ENCODE peak calls at places on chromosome 6, in eight cellular contexts. H is B cell, O is A549, X is ascending aorta, F is BE2C, K is pancreas, Y is AG10803, J is PC-9. M is an unnamed sample.

GRCh38 chr6:67679566-67680296 is 955.4 kb upstream of the ADGRB3 start:
- DNase-seq in X (no peak), H (no peak), F (peak; percentile 27), J (no peak), K (no peak), O (no peak), Y (no peak), M (no peak)

GRCh38 chr6:136067731-136068341 is 182.3 kb downstream of the MTFR2 start:
- DNase-seq in H (no peak), X (no peak), K (no peak), O (no peak), Y (peak; percentile 76), J (peak; percentile 43), F (no peak), M (no peak)

GRCh38 chr6:137350857-137351256 is 131.7 kb upstream of the IFNGR1 start:
- DNase-seq in K (no peak), J (no peak), Y (no peak), H (no peak), F (no peak), O (no peak), X (no peak), M (no peak)

GRCh38 chr6:134746125-134746524 is 203.8 kb downstream of the ALDH8A1 start:
- DNase-seq in X (no peak), H (no peak), F (no peak), Y (no peak), O (no peak), K (no peak), J (no peak), M (no peak)

GRCh38 chr6:47238456-47238995 is 71.2 kb downstream of the TNFRSF21 start:
- DNase-seq in Y (no peak), J (no peak), F (peak; percentile 28), X (no peak), K (no peak), H (no peak), O (no peak), M (no peak)

GRCh38 chr6:57021086-57021720 is 25.3 kb upstream of the KIAA1586 start:
- DNase-seq in K (no peak), Y (peak; percentile 59), O (peak; percentile 42), J (no peak), H (peak; percentile 20), F (no peak), X (no peak), M (no peak)

GRCh38 chr6:35300848-35301247 is 3.2 kb downstream of the DEF6 start:
- DNase-seq in J (no peak), Y (no peak), K (no peak), H (no peak), O (no peak), X (no peak), F (no peak), M (no peak)

GRCh38 chr6:137783640-137784198 is 83.3 kb upstream of the TNFAIP3 start:
- DNase-seq in K (no peak), O (no peak), H (no peak), X (no peak), Y (no peak), F (no peak), J (no peak), M (no peak)

GRCh38 chr6:120894077-120894476 is 440.2 kb downstream of the TBC1D32 start:
- DNase-seq in F (no peak), O (no peak), H (no peak), X (no peak), Y (no peak), K (no peak), J (no peak), M (no peak)

GRCh38 chr6:135021310-135022049 is 33.1 kb downstream of the HBS1L start:
- DNase-seq in Y (no peak), F (no peak), O (no peak), H (no peak), J (no peak), X (no peak), K (no peak), M (no peak)

GRCh38 chr6:599946-600448 is 56.9 kb downstream of the HUS1B start:
- DNase-seq in Y (no peak), O (no peak), J (no peak), K (no peak), H (no peak), X (no peak), F (no peak), M (no peak)

GRCh38 chr6:131787079-131787478 is 20.7 kb upstream of the ENPP1 start:
- DNase-seq in J (no peak), K (no peak), X (no peak), H (no peak), F (no peak), O (no peak), Y (no peak), M (no peak)

GRCh38 chr6:169798764-169799473 is 47.5 kb downstream of the ERMARD start:
- DNase-seq in H (no peak), O (no peak), J (no peak), Y (no peak), X (no peak), F (no peak), K (no peak), M (no peak)

GRCh38 chr6:71349976-71350615 is 61.5 kb downstream of the OGFRL1 start:
- DNase-seq in F (no peak), K (no peak), J (no peak), Y (peak; percentile 81), O (no peak), X (no peak), H (no peak), M (no peak)

GRCh38 chr6:87932361-87932760 is 115.3 kb upstream of the SPACA1 start:
- DNase-seq in K (no peak), O (no peak), F (no peak), Y (no peak), X (no peak), H (no peak), J (no peak), M (no peak)

GRCh38 chr6:49933526-49933925 is 30.4 kb downstream of the DEFB114 start:
- DNase-seq in X (no peak), H (no peak), Y (no peak), F (no peak), K (no peak), J (no peak), O (no peak), M (no peak)

GRCh38 chr6:149129401-149130077 is 188.0 kb upstream of the TAB2 start:
- DNase-seq in J (peak; percentile 23), H (peak; percentile 21), F (no peak), K (no peak), O (no peak), Y (peak; percentile 88), X (no peak), M (no peak)

DNA sequence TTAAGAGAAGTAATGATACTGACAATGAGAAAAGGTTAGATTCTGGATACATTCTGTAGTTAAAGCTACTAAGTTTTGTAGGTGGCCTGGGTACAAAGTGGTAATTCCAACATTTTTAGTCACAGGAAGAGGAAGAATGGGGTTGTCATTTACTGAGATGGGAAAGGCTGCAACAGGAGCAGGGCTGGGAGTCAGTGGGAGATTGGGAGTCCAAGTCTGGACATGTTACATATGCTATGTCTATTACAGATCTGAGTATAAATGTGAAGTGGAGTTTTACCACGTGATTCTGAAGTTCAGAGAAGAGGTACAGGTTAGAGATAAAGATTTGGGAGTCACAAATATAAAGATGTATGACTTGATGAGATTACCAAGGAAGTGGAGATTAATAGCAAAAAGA is 116.2 kb downstream of the RWDD2A start:
- DNase-seq in J (no peak), K (no peak), O (no peak), X (no peak), Y (peak; percentile 4), H (no peak), F (no peak), M (no peak)
- TF ChIP-seq CTCF in J (no peak), K (no peak), O (no peak), X (no peak), Y (no peak), H (no peak), F (no peak), M (no peak)

DNA sequence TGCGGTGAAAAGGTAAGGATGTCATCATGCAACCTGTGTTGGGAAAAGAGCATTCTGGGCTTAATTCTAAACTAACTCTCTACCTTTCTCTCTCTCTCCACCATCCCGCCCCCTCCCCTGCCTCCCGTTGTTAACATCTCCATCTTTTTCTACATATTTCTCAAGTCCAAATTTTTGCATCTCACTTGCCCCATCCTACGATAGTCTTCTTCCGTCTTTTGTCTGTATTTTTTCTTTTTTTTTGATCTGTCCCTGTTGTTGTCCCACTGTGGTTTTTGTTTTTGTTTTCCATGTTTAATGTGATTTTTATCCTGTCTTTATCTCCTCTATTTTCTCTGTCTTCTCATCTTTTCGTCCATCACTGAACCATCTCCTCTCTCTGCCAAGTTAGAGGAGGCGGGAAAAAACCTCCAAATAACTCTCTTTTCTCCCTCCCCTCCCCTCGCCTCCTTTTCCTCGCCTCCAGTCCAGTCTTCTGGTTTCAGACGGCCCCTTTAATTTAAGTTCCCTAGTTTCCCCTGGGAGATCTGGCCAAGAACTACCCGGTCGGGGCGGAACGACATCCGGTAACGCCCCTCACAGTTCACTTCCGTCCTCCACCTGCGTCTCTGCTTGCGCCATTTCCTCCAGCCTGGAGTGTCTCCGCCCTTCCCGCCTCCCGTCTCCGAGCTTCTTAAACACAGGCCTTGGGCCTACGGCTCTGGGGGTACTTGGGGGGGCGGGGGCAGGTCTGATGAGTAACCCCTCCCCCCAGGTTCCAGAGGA is at the start of gene NFKBIL1:
- DNase-seq in Y (peak; percentile 98), F (peak; percentile 93), J (peak; percentile 89), X (peak; percentile 99), O (peak; percentile 97), K (peak; percentile 84), H (peak; percentile 93), M (peak; percentile 79)
- TF ChIP-seq CTCF in Y (no peak), F (no peak), J (peak; percentile 23), X (no peak), O (no peak), K (no peak), H (peak; percentile 50), M (peak; percentile 7)

DNA sequence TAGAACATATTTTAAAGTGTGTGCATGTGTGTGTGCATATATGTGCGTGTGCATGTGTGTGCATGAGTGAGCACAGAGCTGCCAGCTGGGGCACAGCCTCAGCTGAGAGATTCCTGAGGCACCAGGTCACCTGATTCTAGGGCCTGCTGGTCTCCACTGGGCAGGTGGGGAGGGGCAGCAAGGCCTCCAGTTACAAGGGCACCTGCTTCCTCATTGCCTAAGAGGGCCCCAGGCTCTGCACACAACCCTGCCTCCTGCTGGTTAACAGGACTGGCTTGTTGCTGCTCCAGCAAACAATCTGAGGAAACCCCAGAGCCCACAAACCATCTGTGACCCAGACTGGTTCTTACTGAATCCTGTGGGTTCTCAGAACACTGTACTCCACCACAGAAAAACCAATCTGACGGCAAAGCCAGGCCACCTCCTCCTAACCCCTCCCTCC is 22.9 kb upstream of the UBE2J1 start:
- DNase-seq in O (peak; percentile 62), Y (no peak), J (peak; percentile 61), H (peak; percentile 73), K (peak; percentile 65), F (peak; percentile 74), X (no peak), M (no peak)
- TF ChIP-seq CTCF in O (no peak), Y (peak; percentile 1), J (peak; percentile 42), H (peak; percentile 65), K (no peak), F (peak; percentile 64), X (no peak), M (peak; percentile 56)

GRCh38 chr6:7960141-7960540 is 49.6 kb upstream of the TXNDC5 start:
- DNase-seq in J (no peak), X (no peak), Y (no peak), F (no peak), O (no peak), K (no peak), H (no peak), M (no peak)

GRCh38 chr6:7959453-7959852 is 48.9 kb upstream of the TXNDC5 start:
- DNase-seq in J (no peak), F (no peak), K (no peak), O (no peak), X (no peak), Y (no peak), H (no peak), M (no peak)

GRCh38 chr6:7958464-7958863 is 47.9 kb upstream of the TXNDC5 start:
- DNase-seq in J (no peak), H (no peak), O (no peak), K (no peak), Y (no peak), F (no peak), X (no peak), M (no peak)

GRCh38 chr6:7960848-7961247 is 50.3 kb upstream of the TXNDC5 start:
- DNase-seq in H (peak; percentile 15), O (no peak), X (no peak), J (no peak), Y (no peak), F (no peak), K (no peak), M (no peak)
- TF ChIP-seq CTCF in H (no peak), O (no peak), X (no peak), J (no peak), Y (no peak), F (no peak), K (no peak), M (no peak)